ENCODE peak calls at places on chromosomes 16 and 17, in four cellular contexts. A is adrenal gland, Y is left ventricle myocardium inferior, F is GM12865. M is an unnamed sample.

GRCh38 chr16:23420011-23420410 is 33.0 kb downstream of the COG7 start:
- DNase-seq in A (no peak), Y (no peak), F (no peak), M (no peak)

GRCh38 chr17:18381158-18381952 is 3.8 kb downstream of the EVPLL start:
- DNase-seq in A (no peak), Y (no peak), F (no peak), M (peak; percentile 54)

GRCh38 chr16:14378684-14379467 is 251.2 kb downstream of the PARN start:
- DNase-seq in A (no peak), Y (no peak), F (no peak), M (no peak)

GRCh38 chr17:21010705-21011596 is 31.9 kb downstream of the USP22 start:
- DNase-seq in A (no peak), Y (no peak), F (no peak), M (no peak)

GRCh38 chr17:80919331-80920284 is 72.0 kb upstream of the CHMP6 start:
- DNase-seq in A (no peak), Y (no peak), F (no peak), M (no peak)

GRCh38 chr17:33475594-33475993 is 182.5 kb upstream of the ASIC2 start:
- DNase-seq in A (no peak), Y (no peak), F (no peak), M (no peak)

GRCh38 chr17:44979426-44980273 is 11.5 kb upstream of the C1QL1 start:
- DNase-seq in A (no peak), Y (peak; percentile 32), F (no peak), M (no peak)

GRCh38 chr16:52068447-52069074 is 478.4 kb downstream of the TOX3 start:
- DNase-seq in A (no peak), Y (no peak), F (peak; percentile 12), M (peak; percentile 19)

GRCh38 chr17:10881959-10882358 is 44.1 kb upstream of the PIRT start:
- DNase-seq in A (no peak), Y (no peak), F (no peak), M (no peak)

GRCh38 chr17:63537991-63538692 is 12.1 kb upstream of the DCAF7 start:
- DNase-seq in A (no peak), Y (no peak), F (no peak), M (no peak)

GRCh38 chr17:80524150-80524712 is 20.4 kb upstream of the RPTOR start:
- DNase-seq in A (no peak), Y (no peak), F (no peak), M (no peak)

GRCh38 chr16:87297918-87298631 is 19.1 kb downstream of the C16orf95 start:
- DNase-seq in A (no peak), Y (no peak), F (peak; percentile 33), M (no peak)

GRCh38 chr16:83774066-83774465 is 33.7 kb upstream of the HSBP1 start:
- DNase-seq in A (no peak), Y (no peak), F (no peak), M (no peak)

GRCh38 chr16:80708823-80709222 is 95.6 kb downstream of the CDYL2 start:
- DNase-seq in A (no peak), Y (no peak), F (no peak), M (no peak)

GRCh38 chr16:79182618-79183017 is 417.9 kb downstream of the MAF start:
- DNase-seq in A (no peak), Y (no peak), F (no peak), M (no peak)

GRCh38 chr17:10610821-10611323 is 46.2 kb downstream of the MYH3 start:
- DNase-seq in A (no peak), Y (no peak), F (no peak), M (no peak)

GRCh38 chr17:20073056-20073979 is 64.2 kb downstream of the SPECC1 start:
- DNase-seq in A (no peak), Y (peak; percentile 67), F (peak; percentile 62), M (peak; percentile 34)

GRCh38 chr17:42798011-42798382 is 507 bp downstream of the COA3 start:
- DNase-seq in A (no peak), Y (no peak), F (no peak), M (no peak)

GRCh38 chr16:58628845-58629680 is 563 bp downstream of the CNOT1 start:
- DNase-seq in A (peak; percentile 48), Y (peak; percentile 42), F (peak; percentile 79), M (peak; percentile 62)

GRCh38 chr17:8022358-8023038 is 16.4 kb upstream of the ALOX15B start:
- DNase-seq in A (no peak), Y (no peak), F (no peak), M (no peak)

GRCh38 chr17:79914813-79915740 is 75.8 kb upstream of the CBX4 start:
- DNase-seq in A (no peak), Y (no peak), F (no peak), M (no peak)

GRCh38 chr17:67421869-67422273 is 44.8 kb downstream of the PITPNC1 start:
- DNase-seq in A (no peak), Y (no peak), F (peak; percentile 86), M (no peak)

GRCh38 chr17:44759096-44759915 is 518 bp downstream of the ADAM11 start:
- DNase-seq in A (no peak), Y (no peak), F (no peak), M (no peak)

GRCh38 chr16:31134091-31134571 is 1.4 kb downstream of the PRSS8 start:
- DNase-seq in A (no peak), Y (no peak), F (no peak), M (no peak)

GRCh38 chr16:15942901-15943690 is 6.3 kb upstream of the ABCC1 start:
- DNase-seq in A (no peak), Y (no peak), F (no peak), M (no peak)

GRCh38 chr16:3607161-3607560 is 4.2 kb downstream of the SLX4 start:
- DNase-seq in A (no peak), Y (no peak), F (peak; percentile 43), M (no peak)

GRCh38 chr17:41613277-41614082 is 913 bp upstream of the KRT16 start:
- DNase-seq in A (no peak), Y (no peak), F (no peak), M (peak; percentile 19)

GRCh38 chr17:62668091-62668804 is 40.8 kb downstream of the MRC2 start:
- DNase-seq in A (no peak), Y (no peak), F (no peak), M (no peak)

GRCh38 chr16:4495766-4496165 is 19.6 kb downstream of the HMOX2 start:
- DNase-seq in A (no peak), Y (no peak), F (no peak), M (no peak)

GRCh38 chr16:3020604-3021448 is 658 bp downstream of the TNFRSF12A start:
- DNase-seq in A (peak; percentile 91), Y (peak; percentile 75), F (peak; percentile 35), M (peak; percentile 91)

GRCh38 chr17:58759522-58759921 is 3.9 kb downstream of the PPM1E start:
- DNase-seq in A (no peak), Y (no peak), F (no peak), M (no peak)

DNA sequence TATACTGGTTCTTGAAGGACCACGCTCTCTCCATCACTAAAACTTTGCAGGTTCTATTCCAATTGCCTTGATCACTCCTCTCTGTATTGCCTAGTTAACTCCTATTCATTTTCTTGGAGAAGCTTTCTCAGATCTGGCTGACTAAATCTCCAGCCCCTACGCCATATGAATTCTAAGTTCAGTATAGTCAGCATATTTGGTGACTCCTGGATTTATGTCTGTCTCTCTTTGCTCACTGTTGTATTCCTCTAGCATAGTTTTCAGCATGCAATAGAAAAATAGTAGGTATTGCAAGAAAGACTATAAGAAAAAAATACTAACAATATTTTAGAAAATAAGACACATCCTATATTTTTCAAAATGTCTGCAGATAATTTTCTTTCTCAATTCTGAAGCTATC is 579.7 kb downstream of the CDH11 start:
- DNase-seq in A (no peak), Y (no peak), F (no peak), M (no peak)
- H3K4me3 ChIP-seq in A (no peak overlapping the region), Y (no peak overlapping the region), F (no peak overlapping the region), M (no peak overlapping the region)

DNA sequence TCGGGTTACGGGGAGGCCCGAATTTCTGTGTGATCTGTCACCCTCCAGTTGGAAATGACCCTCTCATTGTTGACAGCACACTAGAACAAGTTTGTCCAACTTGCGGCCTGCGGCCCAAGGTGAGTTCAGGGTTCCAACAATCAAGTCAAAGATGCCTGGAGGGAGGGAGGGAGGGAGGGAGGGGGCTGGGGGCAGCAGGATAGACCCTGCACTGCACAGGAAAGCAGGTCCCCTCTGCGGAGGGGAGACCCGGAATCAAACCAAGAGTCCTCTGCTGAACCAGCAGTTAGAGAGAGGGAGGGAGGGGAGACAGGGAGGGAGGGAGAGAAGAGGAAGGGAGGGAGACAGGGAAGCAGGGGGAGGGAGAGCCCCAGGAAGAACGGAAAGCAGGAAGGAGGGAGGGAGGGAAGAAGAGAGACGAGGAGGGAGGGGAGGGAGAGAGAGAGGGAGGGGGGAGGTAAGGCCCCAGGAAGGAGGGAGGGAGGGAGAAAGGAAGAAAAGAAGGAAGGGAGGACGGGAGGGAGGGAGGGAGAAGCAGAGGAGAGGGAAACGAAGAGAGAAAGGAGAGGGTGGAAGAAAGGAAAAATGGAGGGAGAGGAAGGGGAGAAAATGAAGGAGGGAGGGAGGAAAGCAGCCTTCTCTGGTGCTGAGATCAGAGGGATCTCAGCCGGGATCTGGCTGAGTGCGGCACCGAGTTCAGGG is 96.7 kb upstream of the CDH5 start:
- DNase-seq in A (no peak), Y (no peak), F (no peak), M (peak; percentile 21)
- H3K4me3 ChIP-seq in A (peak overlapping the region; percentile 49), Y (peak overlapping the region; percentile 60), F (no peak overlapping the region), M (peak overlapping the region; percentile 38)

GRCh38 chr17:36525113-36525512 is 9.6 kb downstream of the MYO19 start:
- DNase-seq in A (no peak), Y (no peak), F (no peak), M (no peak)

GRCh38 chr17:36529121-36529520 is 5.5 kb downstream of the MYO19 start:
- DNase-seq in A (no peak), Y (no peak), F (no peak), M (no peak)

GRCh38 chr17:36524428-36524876 is 10.2 kb downstream of the MYO19 start:
- DNase-seq in A (no peak), Y (no peak), F (no peak), M (no peak)

GRCh38 chr17:36527851-36528250 is 6.8 kb downstream of the MYO19 start:
- DNase-seq in A (no peak), Y (no peak), F (no peak), M (no peak)

DNA sequence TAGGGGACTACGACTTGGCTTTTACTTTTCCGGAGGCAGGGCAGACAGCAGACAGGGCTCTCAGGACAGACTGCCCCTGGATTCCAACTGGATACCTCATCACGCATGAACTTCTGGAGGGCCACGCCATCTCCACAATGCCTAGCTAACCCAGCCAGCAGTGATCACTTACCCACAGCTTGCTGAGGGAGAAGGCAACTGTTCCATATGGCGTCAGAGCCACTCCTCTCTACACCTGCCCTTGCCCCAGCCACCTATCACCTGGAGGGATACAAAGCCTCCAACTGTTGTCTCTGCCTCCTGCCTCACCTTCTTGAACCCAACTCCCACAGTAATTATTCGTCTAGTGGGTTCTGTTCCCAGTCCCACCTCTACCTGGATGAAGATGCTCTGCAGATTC is 8.8 kb downstream of the MYO19 start:
- DNase-seq in A (no peak), Y (no peak), F (no peak), M (no peak)
- H3K4me3 ChIP-seq in A (no peak overlapping the region), Y (no peak overlapping the region), F (no peak overlapping the region), M (no peak overlapping the region)

DNA sequence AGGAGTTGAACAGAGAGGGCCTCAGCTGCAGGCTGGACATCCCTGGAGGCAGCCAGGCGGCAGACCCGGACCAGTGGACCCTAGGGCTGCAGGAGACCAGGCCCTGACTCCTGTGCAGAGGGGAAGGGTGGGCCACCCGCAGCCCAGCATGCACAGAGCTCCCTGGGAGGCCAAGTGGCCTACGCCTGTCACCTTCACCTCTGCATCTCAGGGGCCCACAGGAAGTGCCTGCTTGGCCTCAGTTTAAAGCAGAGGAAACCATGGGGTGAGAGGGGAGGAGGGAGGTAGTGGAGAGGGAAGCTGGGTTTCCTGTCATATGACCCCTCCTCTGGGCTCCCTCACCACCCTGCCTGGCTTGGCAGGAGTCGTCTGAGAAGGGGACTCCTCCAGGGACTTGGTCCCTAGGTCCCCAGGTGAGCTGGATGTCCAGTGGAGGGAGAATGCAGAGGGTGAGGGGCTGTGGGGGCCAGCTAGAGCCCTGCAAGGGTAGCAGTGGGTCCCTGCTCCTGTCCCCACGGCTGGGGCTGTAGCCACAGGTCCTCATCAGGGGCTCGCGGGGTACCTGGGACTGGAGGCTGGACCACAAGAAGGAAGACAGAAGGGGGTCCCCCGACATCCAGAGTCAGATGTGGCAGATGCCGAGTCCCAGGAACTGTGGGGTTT is at the start of gene TMC8:
- DNase-seq in A (no peak), Y (no peak), F (peak; percentile 91), M (peak; percentile 44)
- H3K4me3 ChIP-seq in A (peak within 1 kb of the TSS; percentile 39), Y (peak within 1 kb of the TSS; percentile 48), F (peak within 1 kb of the TSS; percentile 87), M (peak within 1 kb of the TSS; percentile 40)